ENCODE peak calls at places on chromosomes 3 and 15, in seven cellular contexts. One of them, this sample, is unnamed.

GRCh38 chr3:35487396-35487795 is 151.9 kb upstream of the ARPP21 start:
- DNase-seq in activated CD4-positive, alpha-beta T cell treated with anti-CD3 and anti-CD28 coated beads, Interleukin-2, amount 50 U/mL, for 4 hours: no peak
- DNase-seq in KBM-7: no peak
- DNase-seq in activated B cell treated with CpG ODN at 0.5 μM for 24 hours: no peak
- DNase-seq in D721Med: no peak
- DNase-seq in brain microvascular endothelial cell: no peak
- DNase-seq in GM10248: no peak
- DNase-seq in this sample: no peak

GRCh38 chr3:146581877-146582508 is 23.2 kb downstream of the PLSCR5 start:
- DNase-seq in GM10248: peak
- DNase-seq in brain microvascular endothelial cell: peak
- DNase-seq in KBM-7: peak
- DNase-seq in D721Med: no peak
- DNase-seq in activated B cell treated with CpG ODN at 0.5 μM for 24 hours: no peak
- DNase-seq in activated CD4-positive, alpha-beta T cell treated with anti-CD3 and anti-CD28 coated beads, Interleukin-2, amount 50 U/mL, for 4 hours: no peak
- DNase-seq in this sample: no peak

GRCh38 chr3:149968216-149968615 is 2.5 kb downstream of the PFN2 start:
- DNase-seq in GM10248: no peak
- DNase-seq in KBM-7: no peak
- DNase-seq in activated B cell treated with CpG ODN at 0.5 μM for 24 hours: no peak
- DNase-seq in activated CD4-positive, alpha-beta T cell treated with anti-CD3 and anti-CD28 coated beads, Interleukin-2, amount 50 U/mL, for 4 hours: no peak
- DNase-seq in D721Med: no peak
- DNase-seq in brain microvascular endothelial cell: peak
- DNase-seq in this sample: no peak

GRCh38 chr15:38589502-38589901 is 24.9 kb upstream of the RASGRP1 start:
- DNase-seq in activated CD4-positive, alpha-beta T cell treated with anti-CD3 and anti-CD28 coated beads, Interleukin-2, amount 50 U/mL, for 4 hours: no peak
- DNase-seq in GM10248: no peak
- DNase-seq in brain microvascular endothelial cell: peak
- DNase-seq in activated B cell treated with CpG ODN at 0.5 μM for 24 hours: no peak
- DNase-seq in KBM-7: no peak
- DNase-seq in D721Med: no peak
- DNase-seq in this sample: no peak

GRCh38 chr15:31346367-31347066 is 19.9 kb downstream of the KLF13 start:
- DNase-seq in D721Med: no peak
- DNase-seq in GM10248: peak
- DNase-seq in activated B cell treated with CpG ODN at 0.5 μM for 24 hours: no peak
- DNase-seq in KBM-7: no peak
- DNase-seq in brain microvascular endothelial cell: no peak
- DNase-seq in activated CD4-positive, alpha-beta T cell treated with anti-CD3 and anti-CD28 coated beads, Interleukin-2, amount 50 U/mL, for 4 hours: no peak
- DNase-seq in this sample: no peak

GRCh38 chr3:125168711-125169410 is 43.7 kb downstream of the SLC12A8 start:
- DNase-seq in activated B cell treated with CpG ODN at 0.5 μM for 24 hours: no peak
- DNase-seq in GM10248: no peak
- DNase-seq in KBM-7: no peak
- DNase-seq in activated CD4-positive, alpha-beta T cell treated with anti-CD3 and anti-CD28 coated beads, Interleukin-2, amount 50 U/mL, for 4 hours: no peak
- DNase-seq in brain microvascular endothelial cell: no peak
- DNase-seq in D721Med: no peak
- DNase-seq in this sample: no peak

GRCh38 chr15:23857028-23857641 is 170.0 kb upstream of the NDN start:
- DNase-seq in activated B cell treated with CpG ODN at 0.5 μM for 24 hours: no peak
- DNase-seq in D721Med: no peak
- DNase-seq in KBM-7: peak
- DNase-seq in GM10248: no peak
- DNase-seq in brain microvascular endothelial cell: peak
- DNase-seq in activated CD4-positive, alpha-beta T cell treated with anti-CD3 and anti-CD28 coated beads, Interleukin-2, amount 50 U/mL, for 4 hours: no peak
- DNase-seq in this sample: no peak

GRCh38 chr15:70412717-70413266 is 315.1 kb upstream of the TLE3 start:
- DNase-seq in GM10248: no peak
- DNase-seq in D721Med: no peak
- DNase-seq in activated CD4-positive, alpha-beta T cell treated with anti-CD3 and anti-CD28 coated beads, Interleukin-2, amount 50 U/mL, for 4 hours: no peak
- DNase-seq in activated B cell treated with CpG ODN at 0.5 μM for 24 hours: no peak
- DNase-seq in KBM-7: no peak
- DNase-seq in brain microvascular endothelial cell: no peak
- DNase-seq in this sample: no peak

GRCh38 chr3:49912787-49913375 is 9.2 kb upstream of the MST1R start:
- DNase-seq in KBM-7: no peak
- DNase-seq in GM10248: no peak
- DNase-seq in activated CD4-positive, alpha-beta T cell treated with anti-CD3 and anti-CD28 coated beads, Interleukin-2, amount 50 U/mL, for 4 hours: no peak
- DNase-seq in brain microvascular endothelial cell: no peak
- DNase-seq in D721Med: no peak
- DNase-seq in activated B cell treated with CpG ODN at 0.5 μM for 24 hours: no peak
- DNase-seq in this sample: no peak

GRCh38 chr3:9347086-9347485 is 15.8 kb upstream of the THUMPD3 start:
- DNase-seq in KBM-7: no peak
- DNase-seq in GM10248: no peak
- DNase-seq in activated CD4-positive, alpha-beta T cell treated with anti-CD3 and anti-CD28 coated beads, Interleukin-2, amount 50 U/mL, for 4 hours: no peak
- DNase-seq in activated B cell treated with CpG ODN at 0.5 μM for 24 hours: no peak
- DNase-seq in brain microvascular endothelial cell: peak
- DNase-seq in D721Med: no peak
- DNase-seq in this sample: no peak

GRCh38 chr3:108202834-108203233 is 19.4 kb downstream of the IFT57 start:
- DNase-seq in KBM-7: no peak
- DNase-seq in brain microvascular endothelial cell: no peak
- DNase-seq in GM10248: no peak
- DNase-seq in activated B cell treated with CpG ODN at 0.5 μM for 24 hours: no peak
- DNase-seq in D721Med: no peak
- DNase-seq in activated CD4-positive, alpha-beta T cell treated with anti-CD3 and anti-CD28 coated beads, Interleukin-2, amount 50 U/mL, for 4 hours: no peak
- DNase-seq in this sample: no peak

GRCh38 chr3:128307029-128307633 is 153.8 kb downstream of the EEFSEC start:
- DNase-seq in brain microvascular endothelial cell: no peak
- DNase-seq in D721Med: no peak
- DNase-seq in KBM-7: no peak
- DNase-seq in GM10248: no peak
- DNase-seq in activated B cell treated with CpG ODN at 0.5 μM for 24 hours: no peak
- DNase-seq in activated CD4-positive, alpha-beta T cell treated with anti-CD3 and anti-CD28 coated beads, Interleukin-2, amount 50 U/mL, for 4 hours: no peak
- DNase-seq in this sample: no peak